ENCODE peak calls at places on chromosomes 2 and 18, in seven cellular contexts. Z is PC-9; O is upper lobe of right lung; I is HFF-Myc; W is Jurkat, Clone E6-1; S is pancreas; T is sigmoid colon. Y is an unnamed sample.

GRCh38 chr2:33247325-33247724 is 229.1 kb upstream of the RASGRP3 start:
- DNase-seq in Z (no peak), O (no peak), I (no peak), W (no peak), S (no peak), T (no peak), Y (no peak)

GRCh38 chr2:44943031-44943692 is 1.7 kb downstream of the SIX3 start:
- DNase-seq in Z (no peak), O (no peak), I (no peak), W (no peak), S (no peak), T (no peak), Y (no peak)

GRCh38 chr2:68317971-68318685 is 1.6 kb downstream of the CNRIP1 start:
- DNase-seq in Z (no peak), O (no peak), I (no peak), W (no peak), S (no peak), T (no peak), Y (no peak)

GRCh38 chr2:139369423-139370409 is 589.5 kb upstream of the NXPH2 start:
- DNase-seq in Z (no peak), O (no peak), I (no peak), W (no peak), S (no peak), T (no peak), Y (no peak)

GRCh38 chr2:208311954-208312353 is 45.9 kb downstream of the PIKFYVE start:
- DNase-seq in Z (no peak), O (no peak), I (no peak), W (no peak), S (no peak), T (no peak), Y (no peak)

GRCh38 chr18:25563816-25564370 is 211.9 kb upstream of the ZNF521 start:
- DNase-seq in Z (no peak), O (no peak), I (no peak), W (no peak), S (no peak), T (no peak), Y (no peak)

GRCh38 chr2:42877936-42878335 is 85.6 kb upstream of the HAAO start:
- DNase-seq in Z (no peak), O (no peak), I (no peak), W (no peak), S (no peak), T (no peak), Y (no peak)

GRCh38 chr2:240214790-240215675 is 74.6 kb upstream of the OTOS start:
- DNase-seq in Z (no peak), O (peak; percentile 46), I (peak; percentile 73), W (no peak), S (no peak), T (peak; percentile 65), Y (no peak)

GRCh38 chr2:98501223-98501622 is 56.6 kb downstream of the INPP4A start:
- DNase-seq in Z (no peak), O (no peak), I (no peak), W (no peak), S (no peak), T (peak; percentile 13), Y (no peak)

GRCh38 chr2:193808877-193809276 is 1614.1 kb upstream of the TMEFF2 start:
- DNase-seq in Z (no peak), O (no peak), I (no peak), W (no peak), S (no peak), T (no peak), Y (no peak)

GRCh38 chr2:133421516-133422324 is 146.5 kb downstream of the NCKAP5 start:
- DNase-seq in Z (no peak), O (no peak), I (no peak), W (no peak), S (peak; percentile 20), T (no peak), Y (peak; percentile 59)

GRCh38 chr2:232335859-232336215 is 42.7 kb upstream of the ALPP start:
- DNase-seq in Z (no peak), O (peak; percentile 47), I (no peak), W (no peak), S (no peak), T (peak; percentile 38), Y (no peak)

GRCh38 chr2:173869244-173869643 is 95.9 kb downstream of the SP3 start:
- DNase-seq in Z (no peak), O (no peak), I (no peak), W (no peak), S (no peak), T (no peak), Y (no peak)

GRCh38 chr2:66805136-66805535 is 370.2 kb downstream of the MEIS1 start:
- DNase-seq in Z (no peak), O (no peak), I (no peak), W (no peak), S (no peak), T (peak; percentile 67), Y (no peak)

GRCh38 chr2:210553371-210553770 is 3.0 kb upstream of the CPS1 start:
- DNase-seq in Z (peak; percentile 40), O (no peak), I (no peak), W (no peak), S (no peak), T (no peak), Y (no peak)

GRCh38 chr18:13267517-13267916 is 49.0 kb downstream of the LDLRAD4 start:
- DNase-seq in Z (no peak), O (peak; percentile 39), I (no peak), W (no peak), S (no peak), T (no peak), Y (no peak)

GRCh38 chr2:206993964-206994363 is 54.6 kb downstream of the CPO start:
- DNase-seq in Z (peak; percentile 37), O (no peak), I (peak; percentile 46), W (peak; percentile 76), S (no peak), T (no peak), Y (no peak)

GRCh38 chr2:39499336-39499735 is 62.3 kb upstream of the MAP4K3 start:
- DNase-seq in Z (no peak), O (no peak), I (no peak), W (no peak), S (no peak), T (no peak), Y (no peak)

GRCh38 chr2:75424936-75425619 is 135.7 kb downstream of the EVA1A start:
- DNase-seq in Z (no peak), O (peak; percentile 62), I (no peak), W (peak; percentile 8), S (no peak), T (no peak), Y (no peak)

GRCh38 chr18:2969695-2970094 is 43.2 kb downstream of the LPIN2 start:
- DNase-seq in Z (no peak), O (no peak), I (no peak), W (no peak), S (no peak), T (no peak), Y (no peak)

GRCh38 chr2:59151805-59152204 is 910.7 kb upstream of the FANCL start:
- DNase-seq in Z (no peak), O (no peak), I (no peak), W (no peak), S (no peak), T (no peak), Y (no peak)

GRCh38 chr2:175698076-175698475 is 304.0 kb downstream of the LNPK start:
- DNase-seq in Z (no peak), O (no peak), I (no peak), W (no peak), S (no peak), T (no peak), Y (no peak)

GRCh38 chr2:78417355-78417754 is 608.1 kb upstream of the REG3G start:
- DNase-seq in Z (no peak), O (no peak), I (no peak), W (no peak), S (no peak), T (no peak), Y (no peak)

GRCh38 chr2:31384771-31385276 is 29.7 kb downstream of the XDH start:
- DNase-seq in Z (peak; percentile 99), O (no peak), I (peak; percentile 52), W (no peak), S (no peak), T (no peak), Y (peak; percentile 75)

GRCh38 chr2:149017116-149017985 is 21.1 kb upstream of the LYPD6B start:
- DNase-seq in Z (peak; percentile 46), O (no peak), I (peak; percentile 47), W (peak; percentile 64), S (peak; percentile 84), T (peak; percentile 82), Y (peak; percentile 72)

GRCh38 chr2:219171231-219171651 is 1.4 kb upstream of the SLC23A3 start:
- DNase-seq in Z (no peak), O (no peak), I (peak; percentile 59), W (no peak), S (peak; percentile 52), T (peak; percentile 90), Y (peak; percentile 32)

GRCh38 chr2:56099967-56100366 is 83.8 kb upstream of the CCDC85A start:
- DNase-seq in Z (no peak), O (no peak), I (no peak), W (no peak), S (no peak), T (no peak), Y (no peak)

GRCh38 chr2:1584051-1584531 is 160.2 kb downstream of the PXDN start:
- DNase-seq in Z (no peak), O (peak; percentile 56), I (no peak), W (no peak), S (no peak), T (no peak), Y (no peak)

GRCh38 chr2:167508709-167509108 is 620.4 kb downstream of the XIRP2 start:
- DNase-seq in Z (no peak), O (no peak), I (no peak), W (no peak), S (no peak), T (no peak), Y (no peak)

GRCh38 chr18:76483780-76484179 is 11.3 kb downstream of the ZNF516 start:
- DNase-seq in Z (no peak), O (no peak), I (no peak), W (no peak), S (no peak), T (no peak), Y (no peak)

GRCh38 chr2:15908371-15908770 is 32.0 kb upstream of the MYCN start:
- DNase-seq in Z (no peak), O (no peak), I (no peak), W (no peak), S (no peak), T (no peak), Y (no peak)
- H3K4me3 ChIP-seq in Z (no peak overlapping the region), O (no peak overlapping the region), I (no peak overlapping the region), W (no peak overlapping the region), S (no peak overlapping the region), T (no peak overlapping the region), Y (no peak overlapping the region)

GRCh38 chr2:26185304-26185928 is 12.5 kb downstream of the GAREM2 start:
- DNase-seq in Z (no peak), O (no peak), I (no peak), W (no peak), S (no peak), T (peak; percentile 74), Y (no peak)
- H3K4me3 ChIP-seq in Z (no peak overlapping the region), O (peak overlapping the region; percentile 61), I (peak overlapping the region; percentile 36), W (peak overlapping the region; percentile 15), S (peak overlapping the region; percentile 45), T (peak overlapping the region; percentile 53), Y (no peak overlapping the region)

GRCh38 chr2:238848566-238848940 is 668 bp downstream of the TWIST2 start:
- DNase-seq in Z (no peak), O (no peak), I (no peak), W (no peak), S (no peak), T (no peak), Y (no peak)
- H3K4me3 ChIP-seq in Z (no peak overlapping the region), O (peak overlapping the region; percentile 63), I (peak overlapping the region; percentile 93), W (no peak overlapping the region), S (peak overlapping the region; percentile 27), T (peak overlapping the region; percentile 87), Y (peak overlapping the region; percentile 82)

GRCh38 chr2:241882090-241882625 is 12.6 kb downstream of the RTP5 start:
- DNase-seq in Z (no peak), O (no peak), I (no peak), W (no peak), S (peak; percentile 88), T (peak; percentile 91), Y (no peak)
- H3K4me3 ChIP-seq in Z (peak overlapping the region; percentile 40), O (peak overlapping the region; percentile 52), I (peak overlapping the region; percentile 53), W (peak overlapping the region; percentile 62), S (peak overlapping the region; percentile 14), T (peak overlapping the region; percentile 56), Y (no peak overlapping the region)